ENCODE peak calls at places on chromosomes 11 and 22, in six cellular contexts. L is MCF 10A, C is left ventricle myocardium inferior, R is WTC11, D is astrocyte, X is HFF-Myc. N is an unnamed sample.
A peak's percentile ranks its signal among the peaks of the same experiment; 100 is the strongest.

GRCh38 chr11:73980001-73980960 is 2.4 kb downstream of the UCP2 start:
- DNase-seq in L (no peak), C (no peak), R (no peak), D (no peak), X (no peak), N (peak; percentile 39)

GRCh38 chr22:45869448-45869847 is 107.5 kb downstream of the WNT7B start:
- DNase-seq in L (no peak), C (no peak), R (no peak), D (no peak), X (no peak), N (no peak)

GRCh38 chr22:25598609-25599008 is 34.1 kb downstream of the GRK3 start:
- DNase-seq in L (no peak), C (no peak), R (no peak), D (no peak), X (no peak), N (no peak)

GRCh38 chr11:95089620-95090542 is at the start of gene ENDOD1:
- DNase-seq in L (peak; percentile 80), C (peak; percentile 83), R (peak; percentile 82), D (peak; percentile 74), X (no peak), N (peak; percentile 58)

GRCh38 chr11:1232328-1233321 is 9.8 kb downstream of the MUC5B start:
- DNase-seq in L (no peak), C (peak; percentile 6), R (peak; percentile 7), D (no peak), X (no peak), N (no peak)

GRCh38 chr22:46638601-46639431 is 18.6 kb downstream of the GRAMD4 start:
- DNase-seq in L (no peak), C (no peak), R (no peak), D (peak; percentile 14), X (no peak), N (no peak)

GRCh38 chr11:72522186-72522585 is 87.9 kb upstream of the CLPB start:
- DNase-seq in L (no peak), C (peak; percentile 33), R (no peak), D (no peak), X (no peak), N (no peak)

GRCh38 chr22:27632451-27633295 is 168.9 kb downstream of the MN1 start:
- DNase-seq in L (no peak), C (peak; percentile 75), R (no peak), D (peak; percentile 29), X (no peak), N (no peak)

GRCh38 chr11:11043676-11044075 is 185.8 kb upstream of the ZBED5 start:
- DNase-seq in L (no peak), C (no peak), R (no peak), D (no peak), X (no peak), N (no peak)

GRCh38 chr11:130606181-130606580 is 157.7 kb downstream of the ADAMTS15 start:
- DNase-seq in L (no peak), C (no peak), R (no peak), D (no peak), X (no peak), N (no peak)

GRCh38 chr11:78083036-78083435 is 3.4 kb upstream of the NDUFC2 start:
- DNase-seq in L (no peak), C (no peak), R (no peak), D (peak; percentile 88), X (no peak), N (no peak)

GRCh38 chr22:41501209-41501608 is 32.3 kb downstream of the ACO2 start:
- DNase-seq in L (peak; percentile 41), C (no peak), R (no peak), D (no peak), X (no peak), N (no peak)
- TF ChIP-seq CTCF in L (peak; percentile 24), C (no peak), R (no peak), D (no peak), X (no peak), N (no peak)

GRCh38 chr11:63671322-63672155 is at the start of gene ATL3:
- DNase-seq in L (peak; percentile 98), C (peak; percentile 98), R (peak; percentile 99), D (peak; percentile 90), X (peak; percentile 87), N (peak; percentile 79)
- TF ChIP-seq CTCF in L (no peak), C (peak; percentile 14), R (no peak), D (no peak), X (no peak), N (no peak)

GRCh38 chr11:69874178-69874983 is 55.2 kb upstream of the FGF3 start:
- DNase-seq in L (no peak), C (no peak), R (no peak), D (no peak), X (no peak), N (no peak)
- TF ChIP-seq CTCF in L (no peak), C (no peak), R (no peak), D (no peak), X (no peak), N (no peak)

DNA sequence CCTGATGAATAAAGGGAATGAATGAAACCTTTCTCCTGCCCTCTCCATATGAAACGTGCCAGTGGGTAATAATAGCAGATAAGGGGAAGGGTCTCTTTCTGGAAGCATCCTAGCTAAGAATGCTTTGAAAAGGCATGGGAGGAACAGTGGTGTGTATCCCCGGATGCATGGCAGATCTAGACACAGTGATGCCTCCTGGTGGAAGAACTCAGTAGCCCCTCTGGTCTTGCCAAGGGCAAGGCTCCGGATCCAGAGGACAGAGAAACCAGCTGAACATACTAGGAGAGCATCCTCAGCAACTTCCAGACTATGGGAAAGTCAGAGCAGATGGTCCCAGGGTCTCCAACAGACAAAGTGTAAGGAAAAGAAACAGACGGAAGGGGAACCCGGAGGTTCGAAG is 6.4 kb downstream of the BAIAP2L2 start:
- DNase-seq in L (peak; percentile 27), C (no peak), R (peak; percentile 62), D (no peak), X (no peak), N (no peak)
- TF ChIP-seq CTCF in L (peak; percentile 16), C (peak; percentile 44), R (no peak), D (no peak), X (peak; percentile 52), N (peak; percentile 37)